ENCODE peak calls at places on chromosomes 12 and 14, in six cellular contexts. Z is GM23338, Y is K562, T is heart left ventricle, Q is H1, K is cardiac muscle cell. A is an unnamed sample.

GRCh38 chr12:126914170-126914796 is 1352.7 kb upstream of the TMEM132C start:
- DNase-seq in K (no peak), Q (no peak), Y (peak), T (no peak), Z (no peak), A (no peak)

GRCh38 chr12:123267991-123268843 is 3.4 kb downstream of the CDK2AP1 start:
- DNase-seq in Q (no peak), K (no peak), Y (no peak), T (peak), Z (peak), A (no peak)

GRCh38 chr12:55446334-55446733 is 2.5 kb downstream of the OR6C2 start:
- DNase-seq in Y (no peak), T (no peak), K (no peak), Q (no peak), Z (peak), A (no peak)

GRCh38 chr12:112148031-112148513 is 22.7 kb downstream of the TRAFD1 start:
- DNase-seq in Y (peak), Q (no peak), Z (no peak), K (peak), T (no peak), A (no peak)

GRCh38 chr14:89719371-89720075 is 235.0 kb downstream of the EFCAB11 start:
- DNase-seq in Z (no peak), Y (no peak), K (no peak), T (no peak), Q (no peak), A (no peak)

GRCh38 chr14:65297744-65298143 is 114.8 kb upstream of the FUT8 start:
- DNase-seq in T (no peak), Y (no peak), Q (no peak), Z (no peak), K (no peak), A (no peak)

GRCh38 chr12:41288188-41288811 is 100.2 kb downstream of the PDZRN4 start:
- DNase-seq in Y (no peak), K (no peak), Q (no peak), T (no peak), Z (no peak), A (no peak)

GRCh38 chr14:92499216-92499615 is 14.4 kb upstream of the RIN3 start:
- DNase-seq in Y (no peak), K (no peak), T (no peak), Q (no peak), Z (no peak), A (no peak)

GRCh38 chr14:84894254-84894653 is 635.7 kb upstream of the FLRT2 start:
- DNase-seq in Y (no peak), Z (no peak), K (no peak), T (no peak), Q (no peak), A (no peak)

GRCh38 chr12:118436002-118436724 is 59.8 kb downstream of the SUDS3 start:
- DNase-seq in K (no peak), Z (peak), Q (peak), Y (peak), T (no peak), A (peak)

GRCh38 chr12:15931590-15932053 is 20.5 kb downstream of the DERA start:
- DNase-seq in Z (peak), Y (peak), Q (no peak), K (no peak), T (no peak), A (peak)

GRCh38 chr12:70444903-70445302 is 78.8 kb downstream of the KCNMB4 start:
- DNase-seq in Q (no peak), K (peak), Z (peak), Y (no peak), T (no peak), A (no peak)

GRCh38 chr14:72740504-72740961 is 153.4 kb downstream of the DPF3 start:
- DNase-seq in Z (no peak), K (no peak), Y (no peak), Q (no peak), T (no peak), A (no peak)

GRCh38 chr14:105908481-105908911 is 382.1 kb downstream of the TMEM121 start:
- DNase-seq in Z (no peak), Q (no peak), T (no peak), Y (no peak), K (no peak), A (no peak)

GRCh38 chr12:1662761-1663439 is 28.0 kb upstream of the ADIPOR2 start:
- DNase-seq in Z (peak), K (peak), Q (peak), Y (peak), T (peak), A (peak)

GRCh38 chr12:122336015-122336946 is 70.0 kb upstream of the VPS33A start:
- DNase-seq in Q (peak), Z (peak), Y (peak), T (no peak), K (peak), A (peak)

GRCh38 chr12:127903146-127903545 is 363.8 kb upstream of the TMEM132C start:
- DNase-seq in K (no peak), Y (no peak), Z (peak), Q (no peak), T (no peak), A (no peak)

GRCh38 chr12:122836027-122836921 is 1.0 kb downstream of the HIP1R start:
- DNase-seq in T (no peak), Y (peak), Q (peak), K (no peak), Z (peak), A (no peak)

GRCh38 chr12:45244561-45245348 is 28.9 kb downstream of the ANO6 start:
- DNase-seq in K (peak), T (no peak), Y (no peak), Q (no peak), Z (peak), A (no peak)

GRCh38 chr12:45242180-45242579 is 26.3 kb downstream of the ANO6 start:
- DNase-seq in Y (no peak), T (no peak), K (no peak), Z (no peak), Q (no peak), A (no peak)

GRCh38 chr12:45247589-45247988 is 31.7 kb downstream of the ANO6 start:
- DNase-seq in K (no peak), Z (no peak), T (no peak), Q (no peak), Y (no peak), A (no peak)

GRCh38 chr12:45246202-45246601 is 30.3 kb downstream of the ANO6 start:
- DNase-seq in K (no peak), Z (no peak), Y (no peak), Q (no peak), T (no peak), A (no peak)

GRCh38 chr12:45243963-45244362 is 28.1 kb downstream of the ANO6 start:
- DNase-seq in K (no peak), T (no peak), Z (no peak), Y (no peak), Q (no peak), A (no peak)
- H3K27ac ChIP-seq in K (no peak), T (no peak), Z (peak), Y (no peak), Q (no peak), A (no peak)

GRCh38 chr14:81275305-81275950 is 54.7 kb upstream of the GTF2A1 start:
- DNase-seq in Z (no peak), Q (no peak), K (no peak), Y (no peak), T (no peak), A (peak)

GRCh38 chr14:81276699-81277069 is 55.9 kb upstream of the GTF2A1 start:
- DNase-seq in T (no peak), Q (no peak), K (no peak), Y (no peak), Z (no peak), A (no peak)

GRCh38 chr14:81273961-81274360 is 53.2 kb upstream of the GTF2A1 start:
- DNase-seq in Z (no peak), Q (no peak), K (no peak), Y (no peak), T (no peak), A (no peak)

GRCh38 chr14:81275995-81276698 is 55.4 kb upstream of the GTF2A1 start:
- DNase-seq in Y (no peak), Z (no peak), T (no peak), K (no peak), Q (no peak), A (peak)

DNA sequence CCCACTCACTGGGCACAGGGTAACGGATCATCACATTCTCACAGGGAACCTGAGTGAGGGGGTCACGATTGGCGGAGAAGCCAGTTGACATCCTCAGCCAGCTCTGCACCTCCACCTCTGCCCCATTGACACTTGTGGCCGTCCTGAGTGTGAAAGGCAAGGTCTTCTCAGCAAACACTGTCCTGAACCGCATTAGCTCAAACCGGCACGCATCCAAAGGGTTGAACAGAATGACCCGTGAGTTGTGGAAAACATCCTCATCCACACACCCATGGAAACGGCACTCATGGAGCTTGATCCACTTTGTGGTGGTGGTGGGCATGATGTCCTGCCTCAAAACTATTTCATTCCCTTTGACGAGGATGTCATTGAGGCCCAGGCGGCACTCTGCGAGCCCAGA is 56.3 kb upstream of the GTF2A1 start:
- DNase-seq in T (no peak), Q (no peak), K (no peak), Z (no peak), Y (no peak), A (no peak)
- H3K4me3 ChIP-seq in T (no peak), Q (no peak), K (no peak), Z (no peak), Y (no peak), A (no peak)

GRCh38 chr12:124491310-124491709 is 76.1 kb downstream of the NCOR2 start:
- DNase-seq in Y (no peak), T (no peak), Z (no peak), K (no peak), Q (no peak), A (no peak)

GRCh38 chr12:124493809-124494750 is 73.3 kb downstream of the NCOR2 start:
- DNase-seq in T (peak), Q (no peak), Y (peak), Z (no peak), K (no peak), A (no peak)

GRCh38 chr12:124491856-124492420 is 75.5 kb downstream of the NCOR2 start:
- DNase-seq in K (no peak), T (no peak), Z (no peak), Q (no peak), Y (no peak), A (no peak)

GRCh38 chr12:124494751-124495129 is 72.7 kb downstream of the NCOR2 start:
- DNase-seq in Y (no peak), Q (no peak), T (no peak), Z (no peak), K (no peak), A (no peak)

DNA sequence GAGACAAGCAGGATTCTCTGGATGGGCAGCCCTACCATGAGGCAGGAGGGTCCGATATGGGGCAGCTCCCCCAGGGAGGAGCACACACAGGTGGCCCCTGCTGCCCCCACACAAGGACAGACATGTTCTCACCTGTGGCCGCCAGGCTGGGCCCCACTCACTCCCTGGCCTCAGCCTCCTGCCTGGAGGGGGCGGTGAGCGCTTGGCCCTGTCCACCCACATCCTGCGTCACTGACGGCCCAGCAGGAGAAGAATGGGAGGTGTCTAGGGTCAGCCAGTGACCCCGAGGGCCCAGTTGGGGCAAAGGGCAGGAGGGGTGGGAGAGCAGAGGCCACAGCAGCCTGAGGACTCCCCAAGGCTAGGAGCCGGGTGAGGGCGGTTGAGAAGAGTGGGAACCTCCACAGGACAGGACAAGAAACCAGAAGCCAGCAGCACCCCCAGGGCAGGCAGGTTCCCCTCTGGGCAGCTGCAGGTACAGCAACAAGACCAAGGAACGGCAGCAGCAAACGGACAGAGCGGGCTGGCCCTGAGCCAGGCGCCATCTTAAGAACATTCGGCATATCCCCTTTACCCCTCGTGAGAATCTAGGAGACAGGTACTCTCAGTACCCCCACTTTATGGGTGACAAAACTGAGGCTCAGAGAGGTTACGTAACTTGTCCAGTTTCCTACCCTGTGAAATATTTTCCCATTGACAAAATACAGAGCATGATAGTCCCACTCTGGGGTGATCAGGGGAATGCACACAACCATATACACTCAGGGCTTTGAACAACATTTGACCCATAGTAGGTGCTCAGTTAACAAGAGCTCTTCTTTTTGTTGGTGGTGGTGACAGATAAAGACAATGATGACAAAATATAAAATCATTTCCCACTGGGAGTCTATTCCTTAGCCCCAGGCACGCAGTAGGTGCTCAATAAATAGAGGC is 74.3 kb downstream of the NCOR2 start:
- DNase-seq in Z (no peak), K (no peak), T (peak), Q (no peak), Y (peak), A (no peak)
- TF ChIP-seq CTCF in Z (peak), K (no peak), T (no peak), Q (no peak), Y (no peak), A (no peak)

DNA sequence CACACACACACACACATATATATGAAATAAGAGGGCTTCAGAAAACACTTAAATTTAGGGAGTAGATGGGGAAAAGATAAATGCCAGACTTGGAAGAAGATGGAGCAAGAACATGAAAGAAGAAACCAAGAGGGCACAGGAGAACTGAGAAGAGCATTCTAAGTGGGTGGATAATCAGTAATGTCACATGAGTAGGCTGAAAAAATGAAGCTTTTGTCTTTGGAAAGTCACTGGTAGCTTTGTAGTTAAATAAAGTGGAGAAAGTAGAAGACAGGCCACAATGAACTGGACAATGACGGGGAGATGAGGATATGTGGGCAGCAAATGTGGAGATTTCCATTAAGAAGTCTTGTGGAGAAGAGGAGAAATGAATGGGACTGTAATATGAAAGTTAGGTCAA is 2.2 kb upstream of the ZC2HC1C start:
- DNase-seq in Y (no peak), T (no peak), Q (no peak), K (no peak), Z (no peak), A (no peak)
- H3K27ac ChIP-seq in Y (peak), T (no peak), Q (no peak), K (no peak), Z (no peak), A (no peak)

GRCh38 chr12:27343255-27344000 is 10.8 kb downstream of the BMAL2 start:
- DNase-seq in Z (peak), T (no peak), K (peak), Y (no peak), Q (no peak), A (no peak)

GRCh38 chr12:27345376-27345775 is 12.7 kb downstream of the BMAL2 start:
- DNase-seq in T (no peak), K (no peak), Q (no peak), Z (no peak), Y (no peak), A (no peak)

GRCh38 chr12:27342551-27342950 is 9.9 kb downstream of the BMAL2 start:
- DNase-seq in K (no peak), T (no peak), Q (no peak), Y (no peak), Z (no peak), A (no peak)

GRCh38 chr12:27344760-27345159 is 12.1 kb downstream of the BMAL2 start:
- DNase-seq in Q (no peak), K (no peak), Z (no peak), Y (no peak), T (no peak), A (no peak)

DNA sequence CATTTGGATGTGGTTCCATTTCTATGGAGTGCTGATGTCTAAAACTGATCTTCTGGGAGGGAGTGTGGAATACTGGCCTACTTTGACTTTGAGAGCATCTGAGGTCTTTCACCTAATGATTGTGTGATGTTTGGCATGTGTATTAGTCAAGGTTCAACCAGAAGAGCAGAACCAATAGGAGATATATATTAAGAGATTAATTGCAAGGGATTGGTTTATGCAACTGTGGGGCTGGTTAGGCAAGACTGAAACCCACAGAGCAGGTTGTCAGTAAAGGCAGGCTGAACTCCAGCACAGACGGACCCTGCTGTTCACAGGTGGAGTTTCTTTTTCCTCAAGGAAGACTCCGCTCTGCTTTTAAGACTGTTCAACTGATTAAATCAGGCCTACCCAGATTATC is 11.6 kb downstream of the BMAL2 start:
- DNase-seq in Q (no peak), T (no peak), Z (no peak), Y (no peak), K (no peak), A (peak)
- H3K4me3 ChIP-seq in Q (no peak), T (no peak), Z (no peak), Y (no peak), K (no peak), A (no peak)

GRCh38 chr12:49110191-49111155 is at the start of gene LMBR1L:
- DNase-seq in Q (peak), Y (peak), K (peak), T (peak), Z (peak), A (peak)
- TF ChIP-seq CTCF in Q (peak), Y (peak), K (peak), T (peak), Z (peak), A (peak)

DNA sequence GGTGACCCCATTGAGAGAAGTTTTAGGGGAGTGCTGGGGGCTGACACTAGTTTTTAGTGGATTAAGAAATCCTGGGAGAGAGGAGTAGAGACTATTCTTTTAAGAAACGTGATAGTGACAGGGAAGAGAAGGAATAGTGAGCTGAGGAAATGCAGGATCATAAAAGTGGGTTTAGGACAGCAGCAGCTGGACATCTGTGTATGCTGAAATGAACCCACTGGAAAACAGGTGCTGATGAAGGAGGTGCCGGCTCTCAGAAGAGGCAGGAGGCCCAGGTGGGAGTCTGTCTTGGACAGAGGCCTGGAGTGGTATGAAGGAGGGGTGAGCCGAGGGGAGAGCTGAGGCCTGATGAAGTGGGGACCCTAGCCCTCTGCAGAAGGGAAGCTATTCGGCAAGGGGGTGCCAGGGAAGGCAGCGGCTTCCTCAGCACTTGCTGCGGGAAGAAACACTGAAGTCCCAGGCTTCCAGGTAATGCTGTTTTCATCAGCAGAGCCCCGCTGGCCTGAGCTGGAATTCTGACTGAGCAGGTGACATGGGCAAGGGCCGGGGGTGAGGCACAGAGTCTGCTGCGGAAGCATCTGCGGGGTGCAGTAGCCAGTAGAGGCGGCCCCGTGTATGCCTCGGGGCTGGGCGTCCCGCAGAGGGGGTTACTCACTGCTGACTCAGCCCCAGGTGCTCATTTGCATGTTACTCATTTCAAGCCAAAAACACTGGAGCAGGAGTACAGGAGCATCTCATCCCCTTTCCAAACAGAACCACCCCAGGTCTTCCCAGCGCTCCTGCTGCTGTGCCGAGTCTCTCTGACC is 89.7 kb downstream of the TMCC3 start:
- DNase-seq in K (peak), Y (no peak), Z (peak), Q (peak), T (no peak), A (no peak)
- H3K27ac ChIP-seq in K (no peak), Y (no peak), Z (peak), Q (no peak), T (no peak), A (no peak)

GRCh38 chr12:49902399-49903350 is 1.0 kb downstream of the FAIM2 start:
- DNase-seq in Q (no peak), Z (peak), T (peak), Y (peak), K (no peak), A (no peak)
- H3K4me3 ChIP-seq in Q (no peak), Z (no peak), T (peak), Y (no peak), K (no peak), A (no peak)

DNA sequence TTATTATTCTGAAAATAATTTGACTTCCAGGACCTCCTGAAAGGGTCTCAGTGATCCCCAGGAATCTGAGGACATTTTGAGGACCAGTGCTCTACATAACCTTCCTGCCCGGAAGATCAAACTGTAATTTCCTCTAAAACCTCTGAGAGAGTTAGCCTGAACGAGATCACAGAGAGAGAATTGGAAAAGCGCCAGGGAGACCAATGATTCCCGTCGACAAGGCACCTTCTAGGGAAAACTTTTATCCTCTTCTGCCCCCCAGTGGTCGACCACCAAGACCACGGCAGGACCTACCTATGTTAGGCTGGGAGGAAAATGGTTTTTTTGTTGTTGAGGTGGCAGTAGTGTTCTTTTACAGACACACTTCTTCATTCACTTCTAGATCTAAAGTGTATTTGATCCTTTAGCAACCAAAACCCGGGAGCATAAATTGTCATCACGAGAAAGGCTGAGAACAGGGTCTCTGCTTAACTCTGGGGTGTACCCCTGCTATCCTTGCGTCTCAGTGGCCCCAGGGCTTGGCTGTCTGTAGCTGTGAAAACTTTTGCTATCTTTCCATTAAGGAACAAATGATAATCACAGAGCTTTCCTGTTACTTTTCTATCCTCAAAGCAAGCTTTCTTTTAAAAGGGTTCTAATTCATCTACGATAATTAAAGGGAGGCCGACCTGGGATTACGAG is 62.9 kb upstream of the NID2 start:
- DNase-seq in T (peak), Q (peak), Z (peak), K (peak), Y (peak), A (peak)
- TF ChIP-seq CTCF in T (peak), Q (peak), Z (peak), K (peak), Y (peak), A (peak)

A was measured in WERI-Rb-1.